ENCODE peak calls at places on chromosomes 11 and 22, in four cellular contexts. One of them, this sample, is unnamed.

GRCh38 chr11:117819096-117820040 is 5.2 kb downstream of the FXYD2 start:
- DNase-seq in SK-N-SH: peak
- DNase-seq in GM12878: no peak
- DNase-seq in HepG2: peak
- DNase-seq in this sample: peak

GRCh38 chr22:27686534-27686933 is 115.0 kb downstream of the MN1 start:
- DNase-seq in HepG2: peak
- DNase-seq in SK-N-SH: no peak
- DNase-seq in GM12878: no peak
- DNase-seq in this sample: peak

GRCh38 chr11:68665471-68665870 is 18.9 kb upstream of the GAL start:
- DNase-seq in SK-N-SH: no peak
- DNase-seq in GM12878: no peak
- DNase-seq in HepG2: no peak
- DNase-seq in this sample: no peak

GRCh38 chr22:50193621-50194020 is 7.2 kb upstream of the SELENOO start:
- DNase-seq in GM12878: no peak
- DNase-seq in HepG2: no peak
- DNase-seq in SK-N-SH: no peak
- DNase-seq in this sample: no peak

GRCh38 chr11:46332568-46333128 is 14.6 kb upstream of the DGKZ start:
- DNase-seq in HepG2: no peak
- DNase-seq in SK-N-SH: peak
- DNase-seq in GM12878: no peak
- DNase-seq in this sample: peak

GRCh38 chr22:49331223-49331815 is 496.4 kb downstream of the BRD1 start:
- DNase-seq in SK-N-SH: no peak
- DNase-seq in GM12878: no peak
- DNase-seq in HepG2: no peak
- DNase-seq in this sample: no peak

GRCh38 chr11:72939031-72939430 is 124.8 kb downstream of the ATG16L2 start:
- DNase-seq in SK-N-SH: no peak
- DNase-seq in HepG2: no peak
- DNase-seq in GM12878: no peak
- DNase-seq in this sample: no peak

GRCh38 chr11:38246451-38246850 is 1648.4 kb upstream of the RAG2 start:
- DNase-seq in SK-N-SH: no peak
- DNase-seq in HepG2: no peak
- DNase-seq in GM12878: no peak
- DNase-seq in this sample: no peak

GRCh38 chr22:49889071-49889470 is 29.2 kb downstream of the ALG12 start:
- DNase-seq in GM12878: no peak
- DNase-seq in SK-N-SH: no peak
- DNase-seq in HepG2: no peak
- DNase-seq in this sample: no peak

GRCh38 chr22:22228921-22229320 is 15.7 kb upstream of the VPREB1 start:
- DNase-seq in GM12878: no peak
- DNase-seq in SK-N-SH: no peak
- DNase-seq in HepG2: no peak
- DNase-seq in this sample: no peak

GRCh38 chr11:19951558-19952083 is 208.7 kb downstream of the DBX1 start:
- DNase-seq in SK-N-SH: peak
- DNase-seq in GM12878: peak
- DNase-seq in HepG2: peak
- DNase-seq in this sample: peak

GRCh38 chr22:45757068-45757467 is 85.4 kb downstream of the ATXN10 start:
- DNase-seq in HepG2: no peak
- DNase-seq in SK-N-SH: no peak
- DNase-seq in GM12878: no peak
- DNase-seq in this sample: no peak

GRCh38 chr11:94885581-94885980 is 87.8 kb downstream of the CWC15 start:
- DNase-seq in SK-N-SH: no peak
- DNase-seq in HepG2: no peak
- DNase-seq in GM12878: no peak
- DNase-seq in this sample: no peak

GRCh38 chr11:29809121-29809520 is 207.7 kb downstream of the KCNA4 start:
- DNase-seq in GM12878: no peak
- DNase-seq in SK-N-SH: no peak
- DNase-seq in HepG2: no peak
- DNase-seq in this sample: no peak

GRCh38 chr11:76637491-76638266 is 32.9 kb downstream of the LRRC32 start:
- DNase-seq in GM12878: peak
- DNase-seq in SK-N-SH: no peak
- DNase-seq in HepG2: no peak
- DNase-seq in this sample: no peak

GRCh38 chr11:133942594-133942993 is 14.2 kb downstream of the IGSF9B start:
- DNase-seq in SK-N-SH: no peak
- DNase-seq in GM12878: no peak
- DNase-seq in HepG2: no peak
- DNase-seq in this sample: no peak

GRCh38 chr22:19504900-19505734 is 19.1 kb downstream of the CLDN5 start:
- DNase-seq in GM12878: no peak
- DNase-seq in SK-N-SH: no peak
- DNase-seq in HepG2: no peak
- DNase-seq in this sample: no peak

GRCh38 chr11:117099681-117100080 is 1.5 kb upstream of the SIK3 start:
- DNase-seq in GM12878: no peak
- DNase-seq in SK-N-SH: no peak
- DNase-seq in HepG2: no peak
- DNase-seq in this sample: no peak

GRCh38 chr22:40679249-40679963 is at the start of gene MCHR1:
- DNase-seq in HepG2: no peak
- DNase-seq in GM12878: no peak
- DNase-seq in SK-N-SH: peak
- DNase-seq in this sample: no peak

GRCh38 chr11:1174441-1175370 is 17.0 kb downstream of the MUC5AC start:
- DNase-seq in SK-N-SH: no peak
- DNase-seq in GM12878: no peak
- DNase-seq in HepG2: no peak
- DNase-seq in this sample: no peak

GRCh38 chr22:31530816-31531180 is 34.5 kb downstream of the SFI1 start:
- DNase-seq in SK-N-SH: no peak
- DNase-seq in GM12878: no peak
- DNase-seq in HepG2: no peak
- DNase-seq in this sample: no peak

GRCh38 chr11:61091373-61092279 is 10.7 kb upstream of the CD5 start:
- DNase-seq in GM12878: no peak
- DNase-seq in HepG2: no peak
- DNase-seq in SK-N-SH: no peak
- DNase-seq in this sample: peak

GRCh38 chr22:24148586-24148985 is 32.7 kb upstream of the SUSD2 start:
- DNase-seq in SK-N-SH: no peak
- DNase-seq in GM12878: no peak
- DNase-seq in HepG2: no peak
- DNase-seq in this sample: no peak

GRCh38 chr11:796565-797299 is 1.3 kb downstream of the SLC25A22 start:
- DNase-seq in SK-N-SH: no peak
- DNase-seq in GM12878: no peak
- DNase-seq in HepG2: peak
- DNase-seq in this sample: peak

GRCh38 chr11:111530091-111530490 is 10.4 kb upstream of the LAYN start:
- DNase-seq in GM12878: no peak
- DNase-seq in HepG2: no peak
- DNase-seq in SK-N-SH: no peak
- DNase-seq in this sample: no peak

GRCh38 chr11:120134106-120134930 is 3.6 kb downstream of the TRIM29 start:
- DNase-seq in SK-N-SH: peak
- DNase-seq in GM12878: no peak
- DNase-seq in HepG2: no peak
- DNase-seq in this sample: no peak

GRCh38 chr11:60734271-60734670 is 9.8 kb downstream of the MS4A18 start:
- DNase-seq in GM12878: no peak
- DNase-seq in HepG2: no peak
- DNase-seq in SK-N-SH: no peak
- DNase-seq in this sample: no peak

GRCh38 chr11:119461250-119461963 is 38.4 kb upstream of the THY1 start:
- DNase-seq in SK-N-SH: no peak
- DNase-seq in HepG2: no peak
- DNase-seq in GM12878: no peak
- DNase-seq in this sample: no peak

GRCh38 chr11:34732831-34733230 is 111.9 kb downstream of the EHF start:
- DNase-seq in GM12878: no peak
- DNase-seq in HepG2: peak
- DNase-seq in SK-N-SH: no peak
- DNase-seq in this sample: no peak

GRCh38 chr11:2451336-2451735 is 6.5 kb downstream of the KCNQ1 start:
- DNase-seq in HepG2: no peak
- DNase-seq in SK-N-SH: no peak
- DNase-seq in GM12878: no peak
- DNase-seq in this sample: no peak

GRCh38 chr11:9982796-9983579 is 311.0 kb downstream of the SBF2 start:
- DNase-seq in GM12878: no peak
- DNase-seq in HepG2: peak
- DNase-seq in SK-N-SH: no peak
- DNase-seq in this sample: peak
- TF ChIP-seq NFIC in GM12878: no peak
- TF ChIP-seq NFIC in HepG2: no peak
- TF ChIP-seq NFIC in SK-N-SH: no peak
- TF ChIP-seq NFIC in this sample: no peak

DNA sequence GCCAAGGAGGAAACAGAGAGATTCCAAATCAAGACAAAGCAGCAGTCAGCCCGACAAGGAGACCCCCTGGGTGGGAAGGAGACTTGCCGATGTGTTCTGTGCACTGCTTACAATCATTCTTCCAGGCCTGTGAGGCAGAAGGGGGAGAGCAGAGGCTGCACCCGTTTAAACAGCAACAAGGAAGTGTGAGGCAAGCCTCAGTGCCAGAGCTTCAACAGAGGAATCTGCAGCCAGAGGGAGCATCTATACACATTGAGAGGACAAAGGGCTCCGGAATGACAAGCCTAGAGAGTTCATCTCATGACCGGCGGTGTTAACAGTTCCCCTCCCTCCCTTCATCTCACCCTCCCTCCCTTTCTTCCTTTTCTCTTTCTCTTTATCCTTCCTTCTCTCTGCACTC is 121.2 kb downstream of the NXPE2 start:
- DNase-seq in HepG2: no peak
- DNase-seq in SK-N-SH: no peak
- DNase-seq in GM12878: no peak
- DNase-seq in this sample: no peak
- TF ChIP-seq NFIC in HepG2: no peak
- TF ChIP-seq NFIC in SK-N-SH: no peak
- TF ChIP-seq NFIC in GM12878: no peak
- TF ChIP-seq NFIC in this sample: no peak

GRCh38 chr11:65445101-65445603 is 22.6 kb downstream of the NEAT1 start:
- DNase-seq in SK-N-SH: no peak
- DNase-seq in GM12878: no peak
- DNase-seq in HepG2: no peak
- DNase-seq in this sample: no peak

GRCh38 chr11:65445604-65446445 is 23.2 kb downstream of the NEAT1 start:
- DNase-seq in HepG2: no peak
- DNase-seq in SK-N-SH: no peak
- DNase-seq in GM12878: no peak
- DNase-seq in this sample: no peak

GRCh38 chr11:65448074-65448417 is 25.4 kb downstream of the NEAT1 start:
- DNase-seq in GM12878: no peak
- DNase-seq in SK-N-SH: no peak
- DNase-seq in HepG2: no peak
- DNase-seq in this sample: no peak

GRCh38 chr11:65446446-65447277 is 24.1 kb downstream of the NEAT1 start:
- DNase-seq in SK-N-SH: no peak
- DNase-seq in GM12878: no peak
- DNase-seq in HepG2: no peak
- DNase-seq in this sample: no peak

GRCh38 chr11:65448418-65449196 is 26.0 kb downstream of the NEAT1 start:
- DNase-seq in HepG2: no peak
- DNase-seq in SK-N-SH: no peak
- DNase-seq in GM12878: no peak
- DNase-seq in this sample: peak
- TF ChIP-seq NFIC in HepG2: no peak
- TF ChIP-seq NFIC in SK-N-SH: no peak
- TF ChIP-seq NFIC in GM12878: no peak
- TF ChIP-seq NFIC in this sample: no peak

GRCh38 chr11:70378506-70379134 is 19.7 kb upstream of the CTTN start:
- DNase-seq in GM12878: no peak
- DNase-seq in HepG2: no peak
- DNase-seq in SK-N-SH: no peak
- DNase-seq in this sample: no peak

GRCh38 chr11:70384486-70385152 is 13.7 kb upstream of the CTTN start:
- DNase-seq in SK-N-SH: peak
- DNase-seq in HepG2: no peak
- DNase-seq in GM12878: no peak
- DNase-seq in this sample: no peak

GRCh38 chr11:70383664-70384395 is 14.5 kb upstream of the CTTN start:
- DNase-seq in GM12878: no peak
- DNase-seq in SK-N-SH: no peak
- DNase-seq in HepG2: no peak
- DNase-seq in this sample: no peak

GRCh38 chr11:70381872-70382842 is 16.2 kb upstream of the CTTN start:
- DNase-seq in HepG2: no peak
- DNase-seq in GM12878: no peak
- DNase-seq in SK-N-SH: no peak
- DNase-seq in this sample: peak

GRCh38 chr11:70381350-70381749 is 17.0 kb upstream of the CTTN start:
- DNase-seq in SK-N-SH: no peak
- DNase-seq in HepG2: no peak
- DNase-seq in GM12878: no peak
- DNase-seq in this sample: no peak
- TF ChIP-seq NFIC in SK-N-SH: no peak
- TF ChIP-seq NFIC in HepG2: no peak
- TF ChIP-seq NFIC in GM12878: no peak
- TF ChIP-seq NFIC in this sample: no peak

GRCh38 chr11:84232511-84232910 is 946.3 kb upstream of the CCDC90B start:
- DNase-seq in HepG2: no peak
- DNase-seq in SK-N-SH: no peak
- DNase-seq in GM12878: no peak
- DNase-seq in this sample: no peak

DNA sequence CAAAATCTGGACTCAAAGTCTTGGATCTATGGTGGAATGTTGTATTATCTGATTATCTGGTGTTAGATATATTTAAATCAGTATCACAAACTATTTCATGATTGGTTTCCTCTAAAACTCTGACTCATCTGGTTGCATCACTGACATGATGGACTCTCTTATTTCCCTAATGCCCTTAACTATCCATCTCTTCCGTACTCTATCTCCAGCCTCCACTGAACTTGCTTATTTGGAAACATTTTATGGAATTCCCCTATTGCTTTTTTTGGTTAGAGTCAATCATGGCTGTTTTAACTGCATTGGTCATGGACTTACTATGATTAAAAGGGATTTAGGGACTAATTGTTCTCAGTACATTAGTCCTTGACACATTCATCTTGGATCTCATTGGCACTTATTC is 941.8 kb upstream of the CCDC90B start:
- DNase-seq in SK-N-SH: no peak
- DNase-seq in GM12878: no peak
- DNase-seq in HepG2: no peak
- DNase-seq in this sample: no peak
- TF ChIP-seq NFIC in SK-N-SH: no peak
- TF ChIP-seq NFIC in GM12878: no peak
- TF ChIP-seq NFIC in HepG2: no peak
- TF ChIP-seq NFIC in this sample: no peak

This sample was measured in K562.